ENCODE peak calls at places on chromosomes 11 and 22, in five cellular contexts. N is testis, M is A172, I is ACHN, Z is fibroblast of pulmonary artery. R is an unnamed sample.

GRCh38 chr11:61728940-61729219 is 23.6 kb upstream of the MYRF start:
- DNase-seq in N (no peak), M (peak), I (peak), Z (peak), R (peak)

GRCh38 chr11:14538271-14538925 is 18.2 kb upstream of the PSMA1 start:
- DNase-seq in N (no peak), M (no peak), I (no peak), Z (no peak), R (no peak)

GRCh38 chr11:60880189-60880588 is 12.8 kb downstream of the ZP1 start:
- DNase-seq in N (no peak), M (no peak), I (no peak), Z (no peak), R (no peak)

GRCh38 chr11:44607324-44607962 is 42.0 kb downstream of the CD82 start:
- DNase-seq in N (no peak), M (peak), I (no peak), Z (no peak), R (no peak)

GRCh38 chr11:45022294-45023064 is 71.8 kb upstream of the TP53I11 start:
- DNase-seq in N (no peak), M (peak), I (no peak), Z (no peak), R (peak)

GRCh38 chr22:45150139-45150538 is 13.6 kb upstream of the NUP50 start:
- DNase-seq in N (no peak), M (no peak), I (no peak), Z (no peak), R (no peak)

GRCh38 chr11:63845305-63845704 is 6.4 kb downstream of the MARK2 start:
- DNase-seq in N (no peak), M (peak), I (no peak), Z (peak), R (peak)

GRCh38 chr22:40107756-40108437 is 69.8 kb upstream of the TNRC6B start:
- DNase-seq in N (peak), M (peak), I (peak), Z (peak), R (peak)

GRCh38 chr11:119928047-119928446 is 199.0 kb upstream of the NECTIN1 start:
- DNase-seq in N (no peak), M (peak), I (no peak), Z (no peak), R (no peak)

GRCh38 chr11:62559204-62559603 is 12.6 kb upstream of the AHNAK start:
- DNase-seq in N (no peak), M (peak), I (no peak), Z (no peak), R (no peak)

GRCh38 chr22:43014062-43014875 is 680 bp downstream of the PACSIN2 start:
- DNase-seq in N (peak), M (no peak), I (peak), Z (no peak), R (peak)

GRCh38 chr22:39935116-39935515 is 25.1 kb upstream of the TMA7B start:
- DNase-seq in N (no peak), M (no peak), I (no peak), Z (no peak), R (no peak)

GRCh38 chr11:45665206-45665932 is at the start of gene CHST1:
- DNase-seq in N (peak), M (peak), I (peak), Z (peak), R (no peak)

GRCh38 chr11:29634744-29635143 is 382.1 kb downstream of the KCNA4 start:
- DNase-seq in N (no peak), M (no peak), I (peak), Z (no peak), R (no peak)

GRCh38 chr11:28476864-28477263 is 368.7 kb downstream of the METTL15 start:
- DNase-seq in N (no peak), M (no peak), I (no peak), Z (no peak), R (no peak)

GRCh38 chr11:95916049-95916448 is 7.9 kb downstream of the MTMR2 start:
- DNase-seq in N (no peak), M (no peak), I (no peak), Z (no peak), R (no peak)

GRCh38 chr11:72774499-72774898 is 19.3 kb downstream of the STARD10 start:
- DNase-seq in N (no peak), M (no peak), I (no peak), Z (no peak), R (no peak)

GRCh38 chr11:22343411-22344032 is 5.3 kb downstream of the SLC17A6 start:
- DNase-seq in N (no peak), M (no peak), I (no peak), Z (no peak), R (no peak)

R was measured in fibroblast of the aortic adventitia.